ENCODE peak calls at places on chromosomes 13 and 19, in four cellular contexts. H is activated T-cell treated with anti-CD3 and anti-CD28 coated beads for 4 hours, L is NCI-H82, S is cardiac fibroblast. N is an unnamed sample.

GRCh38 chr13:100645382-100645781 is 29.2 kb downstream of the TMTC4 start:
- DNase-seq in H (no peak), L (no peak), S (no peak), N (no peak)

GRCh38 chr19:31148671-31149070 is 200.6 kb downstream of the TSHZ3 start:
- DNase-seq in H (no peak), L (no peak), S (no peak), N (no peak)

GRCh38 chr19:41533691-41534090 is 42.3 kb upstream of the CEACAM21 start:
- DNase-seq in H (no peak), L (peak), S (no peak), N (no peak)

GRCh38 chr13:112150352-112150751 is 83.4 kb downstream of the SOX1 start:
- DNase-seq in H (no peak), L (no peak), S (no peak), N (no peak)

GRCh38 chr13:36069881-36070366 is 61.3 kb downstream of the DCLK1 start:
- DNase-seq in H (no peak), L (no peak), S (no peak), N (no peak)

GRCh38 chr19:46515879-46516350 is 20.2 kb upstream of the PNMA8B start:
- DNase-seq in H (no peak), L (peak), S (peak), N (peak)

GRCh38 chr19:3375221-3376088 is 9.1 kb downstream of the NFIC start:
- DNase-seq in H (no peak), L (no peak), S (peak), N (no peak)

GRCh38 chr13:47279956-47280355 is 383.1 kb upstream of the HTR2A start:
- DNase-seq in H (no peak), L (peak), S (no peak), N (no peak)

GRCh38 chr19:12482505-12482886 is 2.1 kb downstream of the ZNF709 start:
- DNase-seq in H (no peak), L (no peak), S (no peak), N (no peak)

GRCh38 chr19:16293133-16294085 is 31.2 kb upstream of the KLF2 start:
- DNase-seq in H (no peak), L (no peak), S (peak), N (no peak)

GRCh38 chr19:55133639-55134444 is 15.2 kb downstream of the TNNT1 start:
- DNase-seq in H (no peak), L (peak), S (no peak), N (no peak)

GRCh38 chr13:111423168-111423785 is 102.8 kb downstream of the TEX29 start:
- DNase-seq in H (no peak), L (no peak), S (no peak), N (no peak)

GRCh38 chr13:50126378-50127016 is 111.3 kb downstream of the KCNRG start:
- DNase-seq in H (no peak), L (no peak), S (peak), N (no peak)

GRCh38 chr13:44710576-44710975 is 134.4 kb upstream of the TSC22D1 start:
- DNase-seq in H (no peak), L (no peak), S (peak), N (no peak)

GRCh38 chr13:28117689-28118377 is 17.5 kb upstream of the FLT3 start:
- DNase-seq in H (no peak), L (peak), S (peak), N (no peak)

GRCh38 chr19:55487884-55488687 is at the start of gene SSC5D:
- DNase-seq in H (no peak), L (peak), S (peak), N (no peak)

GRCh38 chr19:57052102-57052501 is 67.7 kb upstream of the USP29 start:
- DNase-seq in H (no peak), L (no peak), S (no peak), N (no peak)

N was measured in stimulated activated CD4-positive, alpha-beta T cell treated with anti-CD3 and anti-CD28 coated beads, Interleukin-2, amount 100 ng/mL, for 4 hours.